ENCODE peak calls at places on chromosome 14, in nine cellular contexts. W is neural progenitor cell, B is NB4, E is epithelial cell of esophagus, S is lower lobe of right lung, Q is right atrium auricular region, U is gastrocnemius medialis, Z is heart right ventricle, Y is stomach. J is an unnamed sample.
A peak's percentile ranks its signal among the peaks of the same experiment; 100 is the strongest.

GRCh38 chr14:57261604-57262003 is 7.1 kb downstream of the EXOC5 start:
- DNase-seq in W (no peak), B (no peak), S (no peak), Y (no peak), E (no peak), Q (no peak), U (no peak), Z (no peak), J (no peak)

GRCh38 chr14:80215756-80216581 is 4.7 kb upstream of the DIO2 start:
- DNase-seq in Z (peak; percentile 18), W (peak; percentile 68), Q (no peak), E (peak; percentile 87), B (no peak), Y (peak; percentile 30), S (no peak), U (peak; percentile 31), J (no peak)

GRCh38 chr14:101791919-101792572 is 30.5 kb downstream of the PPP2R5C start:
- DNase-seq in U (no peak), W (no peak), Y (no peak), S (no peak), B (no peak), Q (no peak), E (peak; percentile 77), Z (no peak), J (no peak)

GRCh38 chr14:68157971-68158371 is 338.4 kb downstream of the RAD51B start:
- DNase-seq in Q (no peak), B (no peak), S (no peak), E (peak; percentile 49), Y (no peak), Z (no peak), U (no peak), W (no peak), J (no peak)

GRCh38 chr14:86515195-86515594 is 985.3 kb downstream of the FLRT2 start:
- DNase-seq in Q (no peak), E (no peak), W (no peak), U (no peak), S (no peak), Y (no peak), B (no peak), Z (no peak), J (no peak)

GRCh38 chr14:32472512-32473472 is 143.7 kb downstream of the AKAP6 start:
- DNase-seq in Z (peak; percentile 31), S (no peak), Y (no peak), W (peak; percentile 7), B (no peak), U (peak; percentile 34), E (peak; percentile 69), Q (no peak), J (no peak)

GRCh38 chr14:91363776-91364523 is 53.7 kb downstream of the CCDC88C start:
- DNase-seq in Q (no peak), S (peak; percentile 78), W (no peak), Y (no peak), B (peak; percentile 81), U (no peak), Z (no peak), E (no peak), J (no peak)

GRCh38 chr14:104172349-104172748 is 34.0 kb downstream of the KIF26A start:
- DNase-seq in E (no peak), Y (no peak), W (no peak), U (no peak), Z (no peak), B (no peak), S (no peak), Q (no peak), J (no peak)

GRCh38 chr14:58298477-58298879 is at the start of gene ARID4A:
- DNase-seq in E (no peak), U (no peak), W (no peak), Z (peak; percentile 76), Y (peak; percentile 87), B (no peak), Q (no peak), S (peak; percentile 91), J (peak; percentile 70)

DNA sequence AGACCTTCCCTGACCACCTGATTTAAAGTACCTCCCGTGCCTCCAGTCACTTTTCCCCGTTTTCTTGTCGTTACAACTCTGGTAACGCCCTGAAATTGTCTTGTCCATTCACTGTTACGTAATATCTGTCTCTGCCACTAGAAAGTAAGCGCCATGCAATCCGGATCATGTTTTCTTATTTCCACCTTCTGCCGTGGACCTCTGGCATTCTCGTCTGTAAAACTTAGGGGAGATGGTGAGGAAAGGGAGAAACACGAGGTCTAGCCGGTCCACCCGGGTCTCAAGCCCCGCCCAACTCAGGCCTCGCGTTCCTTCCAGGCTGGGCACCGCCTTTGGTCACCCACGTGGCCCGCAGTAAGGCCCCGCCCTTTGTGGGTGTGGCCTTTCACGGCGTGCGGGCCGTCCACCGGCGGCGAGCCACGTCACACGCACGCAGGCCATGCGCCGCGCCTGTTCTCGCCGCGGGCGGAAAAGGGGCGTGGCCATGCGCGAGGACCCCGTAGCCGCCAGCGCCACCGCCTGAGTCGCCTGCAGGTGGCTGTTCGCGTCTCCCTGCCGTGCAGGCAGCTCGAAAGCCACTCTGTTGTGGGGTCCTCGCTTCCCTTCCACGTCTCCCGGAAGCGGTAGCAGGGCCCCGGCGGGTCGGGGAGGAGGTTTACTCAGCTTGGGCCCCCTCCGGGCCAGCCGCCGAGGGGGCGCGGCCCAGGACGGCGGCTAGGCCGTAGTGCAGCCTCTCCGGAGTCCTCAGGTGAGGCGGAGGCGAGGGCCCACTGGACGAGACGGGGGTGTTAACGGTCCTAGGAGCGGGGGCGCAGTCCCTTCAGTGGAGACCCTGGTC is at the start of gene GOLGA5:
- DNase-seq in E (peak; percentile 99), Y (peak; percentile 99), S (peak; percentile 99), U (peak; percentile 95), Z (peak; percentile 98), B (peak; percentile 98), W (peak; percentile 97), Q (peak; percentile 99), J (peak; percentile 81)
- TF ChIP-seq CTCF in E (no peak), Y (peak; percentile 35), S (peak; percentile 29), U (peak; percentile 23), Z (peak; percentile 20), B (no peak), W (no peak), Q (no peak), J (peak; percentile 24)

DNA sequence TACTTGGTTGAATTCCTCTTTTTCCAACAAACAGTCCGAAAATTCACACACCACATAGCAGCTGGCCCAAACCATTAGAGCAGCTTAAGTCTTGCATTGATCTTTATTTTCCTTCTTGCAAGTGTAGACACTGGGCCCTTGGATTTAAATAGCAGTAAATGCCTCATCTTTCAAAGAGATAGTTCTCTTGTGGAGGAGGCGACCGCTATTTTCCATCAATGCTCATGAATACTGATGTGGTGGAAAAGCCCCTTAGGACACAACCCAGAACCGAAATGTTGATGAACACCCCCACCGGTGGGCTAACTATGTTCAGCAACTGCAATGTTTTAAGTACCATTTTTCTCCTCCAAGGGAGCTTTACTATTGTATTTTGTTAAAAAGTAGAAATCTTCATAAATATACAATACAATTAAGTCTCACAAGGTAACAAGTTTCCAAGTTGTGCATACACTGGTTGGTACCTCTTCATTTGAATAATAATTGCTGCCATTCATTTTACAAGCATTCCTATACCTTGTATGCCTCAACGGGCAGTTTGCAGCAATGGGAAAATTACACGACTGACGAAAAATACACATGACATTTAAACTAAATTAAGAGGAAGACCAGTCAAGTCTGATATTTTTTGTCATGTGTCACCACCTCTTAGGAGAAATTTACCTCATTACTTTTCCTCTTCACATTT is 18.0 kb downstream of the NIN start:
- DNase-seq in S (no peak), B (peak; percentile 46), E (no peak), Y (no peak), W (no peak), Q (no peak), U (no peak), Z (no peak), J (no peak)
- H3K4me3 ChIP-seq in S (no peak overlapping the region), B (peak overlapping the region; percentile 48), E (no peak overlapping the region), Y (no peak overlapping the region), W (no peak overlapping the region), Q (no peak overlapping the region), U (no peak overlapping the region), Z (no peak overlapping the region), J (no peak overlapping the region)

GRCh38 chr14:64296561-64296960 is 2.4 kb upstream of the ESR2 start:
- DNase-seq in B (no peak), S (no peak), U (no peak), Y (no peak), Q (no peak), E (peak; percentile 75), Z (no peak), W (no peak), J (no peak)

GRCh38 chr14:64289571-64289970 is 4.6 kb downstream of the ESR2 start:
- DNase-seq in S (no peak), Y (no peak), B (no peak), U (no peak), E (no peak), Z (no peak), Q (no peak), W (no peak), J (no peak)

GRCh38 chr14:64294672-64295413 is 672 bp upstream of the ESR2 start:
- DNase-seq in W (peak; percentile 90), B (peak; percentile 62), E (peak; percentile 58), S (peak; percentile 85), U (peak; percentile 42), Y (peak; percentile 84), Q (no peak), Z (peak; percentile 84), J (no peak)

GRCh38 chr14:64292197-64292596 is 2.0 kb downstream of the ESR2 start:
- DNase-seq in Z (no peak), S (no peak), W (no peak), Q (no peak), U (no peak), B (no peak), E (no peak), Y (no peak), J (no peak)

GRCh38 chr14:64293976-64294671 is at the start of gene ESR2:
- DNase-seq in E (peak; percentile 30), B (no peak), Y (peak; percentile 31), U (no peak), Z (peak; percentile 29), Q (no peak), S (peak; percentile 51), W (peak; percentile 86), J (no peak)
- TF ChIP-seq CTCF in E (peak; percentile 26), B (no peak), Y (no peak), U (no peak), Z (peak; percentile 31), Q (no peak), S (peak; percentile 10), W (peak; percentile 42), J (peak; percentile 8)

GRCh38 chr14:64920465-64920864 is 6.2 kb downstream of the CHURC1 start:
- DNase-seq in Y (no peak), U (no peak), Q (no peak), B (no peak), E (no peak), W (no peak), Z (no peak), S (no peak), J (no peak)

GRCh38 chr14:64919215-64919614 is 5.0 kb downstream of the CHURC1 start:
- DNase-seq in Y (no peak), S (no peak), U (no peak), Q (no peak), B (no peak), Z (no peak), W (no peak), E (no peak), J (no peak)

GRCh38 chr14:64919618-64920017 is 5.4 kb downstream of the CHURC1 start:
- DNase-seq in S (peak; percentile 58), Z (no peak), Y (no peak), U (no peak), B (no peak), E (no peak), Q (no peak), W (no peak), J (no peak)

GRCh38 chr14:64915797-64916196 is 1.5 kb downstream of the CHURC1 start:
- DNase-seq in W (no peak), Y (no peak), B (peak; percentile 71), U (no peak), E (no peak), Q (no peak), Z (no peak), S (no peak), J (no peak)

GRCh38 chr14:64918216-64918615 is 4.0 kb downstream of the CHURC1 start:
- DNase-seq in Z (no peak), U (no peak), S (no peak), W (no peak), E (no peak), Q (no peak), B (no peak), Y (no peak), J (no peak)
- H3K4me3 ChIP-seq in Z (no peak overlapping the region), U (no peak overlapping the region), S (no peak overlapping the region), W (no peak overlapping the region), E (no peak overlapping the region), Q (no peak overlapping the region), B (no peak overlapping the region), Y (no peak overlapping the region), J (no peak overlapping the region)

J was measured in thoracic aorta.